ENCODE peak calls at places on chromosomes 11 and 22, in six cellular contexts. K is lower lobe of right lung, Z is prostate gland, C is left ventricle myocardium inferior, M is OCI-LY7, R is breast epithelium. F is an unnamed sample.
A peak's percentile ranks its signal among the peaks of the same experiment; 100 is the strongest.

GRCh38 chr11:909406-909805 is 1.2 kb downstream of the CHID1 start:
- DNase-seq in K (no peak), Z (no peak), C (no peak), M (no peak), R (no peak), F (no peak)

GRCh38 chr22:47567126-47567730 is 804.8 kb downstream of the TBC1D22A start:
- DNase-seq in K (no peak), Z (no peak), C (no peak), M (no peak), R (no peak), F (peak; percentile 39)

GRCh38 chr11:10943968-10944367 is 86.1 kb upstream of the ZBED5 start:
- DNase-seq in K (no peak), Z (no peak), C (no peak), M (no peak), R (no peak), F (no peak)

GRCh38 chr11:4181780-4182721 is 87.5 kb downstream of the RRM1 start:
- DNase-seq in K (peak; percentile 68), Z (peak; percentile 60), C (peak; percentile 49), M (peak; percentile 66), R (no peak), F (peak; percentile 77)

GRCh38 chr11:62645660-62645933 is 816 bp downstream of the GANAB start:
- DNase-seq in K (no peak), Z (no peak), C (no peak), M (peak; percentile 27), R (no peak), F (no peak)

GRCh38 chr11:121249039-121249663 is 43.4 kb upstream of the SC5D start:
- DNase-seq in K (no peak), Z (no peak), C (no peak), M (peak; percentile 69), R (no peak), F (no peak)

GRCh38 chr22:31122532-31123291 is at the start of gene INPP5J:
- DNase-seq in K (peak; percentile 43), Z (peak; percentile 55), C (peak; percentile 59), M (no peak), R (no peak), F (no peak)

GRCh38 chr11:104968365-104968855 is at the start of gene CASP4:
- DNase-seq in K (no peak), Z (peak; percentile 55), C (no peak), M (peak; percentile 2), R (no peak), F (no peak)

GRCh38 chr11:35013514-35014191 is 97.2 kb downstream of the PDHX start:
- DNase-seq in K (no peak), Z (no peak), C (no peak), M (no peak), R (no peak), F (no peak)

GRCh38 chr22:35334010-35334409 is 34.3 kb downstream of the TOM1 start:
- DNase-seq in K (no peak), Z (no peak), C (no peak), M (no peak), R (no peak), F (no peak)

GRCh38 chr22:35330258-35330861 is 30.7 kb downstream of the TOM1 start:
- DNase-seq in K (peak; percentile 87), Z (peak; percentile 60), C (peak; percentile 90), M (peak; percentile 54), R (no peak), F (peak; percentile 91)

GRCh38 chr22:35335936-35336781 is 36.5 kb downstream of the TOM1 start:
- DNase-seq in K (no peak), Z (no peak), C (peak; percentile 69), M (no peak), R (no peak), F (no peak)

GRCh38 chr22:35335468-35335867 is 35.8 kb downstream of the TOM1 start:
- DNase-seq in K (no peak), Z (no peak), C (no peak), M (no peak), R (no peak), F (no peak)

GRCh38 chr22:35333220-35333619 is 33.5 kb downstream of the TOM1 start:
- DNase-seq in K (no peak), Z (no peak), C (no peak), M (no peak), R (no peak), F (no peak)
- H3K36me3 ChIP-seq in K (peaks cover 94% of the 10 kb centered on the region), Z (peaks cover 26% of the 10 kb centered on the region), C (peaks cover 84% of the 10 kb centered on the region), M (peaks cover 11% of the 10 kb centered on the region), R (peaks cover 9% of the 10 kb centered on the region), F (no peaks in the 10 kb centered on the region)

GRCh38 chr11:48077251-48077650 is 96.9 kb downstream of the PTPRJ start:
- DNase-seq in K (no peak), Z (no peak), C (no peak), M (no peak), R (no peak), F (no peak)

GRCh38 chr11:48073031-48073861 is 92.9 kb downstream of the PTPRJ start:
- DNase-seq in K (no peak), Z (no peak), C (no peak), M (no peak), R (no peak), F (no peak)

GRCh38 chr11:48075637-48076036 is 95.3 kb downstream of the PTPRJ start:
- DNase-seq in K (no peak), Z (no peak), C (no peak), M (no peak), R (no peak), F (no peak)

GRCh38 chr11:48078661-48079060 is 98.3 kb downstream of the PTPRJ start:
- DNase-seq in K (no peak), Z (no peak), C (no peak), M (no peak), R (no peak), F (no peak)

GRCh38 chr11:48074425-48075181 is 94.2 kb downstream of the PTPRJ start:
- DNase-seq in K (no peak), Z (no peak), C (no peak), M (peak; percentile 56), R (no peak), F (no peak)
- H3K27ac ChIP-seq in K (no peak overlapping the region), Z (no peak overlapping the region), C (no peak overlapping the region), M (no peak overlapping the region), R (no peak overlapping the region), F (no peak overlapping the region)

GRCh38 chr22:50423956-50424355 is 50.9 kb downstream of the SBF1 start:
- DNase-seq in K (no peak), Z (no peak), C (no peak), M (no peak), R (no peak), F (no peak)

GRCh38 chr22:50420015-50420414 is 54.8 kb downstream of the SBF1 start:
- DNase-seq in K (no peak), Z (no peak), C (no peak), M (no peak), R (no peak), F (no peak)

GRCh38 chr22:50422961-50423815 is 51.6 kb downstream of the SBF1 start:
- DNase-seq in K (no peak), Z (no peak), C (no peak), M (no peak), R (no peak), F (no peak)

GRCh38 chr22:50420581-50420980 is 54.3 kb downstream of the SBF1 start:
- DNase-seq in K (no peak), Z (no peak), C (no peak), M (no peak), R (no peak), F (no peak)

DNA sequence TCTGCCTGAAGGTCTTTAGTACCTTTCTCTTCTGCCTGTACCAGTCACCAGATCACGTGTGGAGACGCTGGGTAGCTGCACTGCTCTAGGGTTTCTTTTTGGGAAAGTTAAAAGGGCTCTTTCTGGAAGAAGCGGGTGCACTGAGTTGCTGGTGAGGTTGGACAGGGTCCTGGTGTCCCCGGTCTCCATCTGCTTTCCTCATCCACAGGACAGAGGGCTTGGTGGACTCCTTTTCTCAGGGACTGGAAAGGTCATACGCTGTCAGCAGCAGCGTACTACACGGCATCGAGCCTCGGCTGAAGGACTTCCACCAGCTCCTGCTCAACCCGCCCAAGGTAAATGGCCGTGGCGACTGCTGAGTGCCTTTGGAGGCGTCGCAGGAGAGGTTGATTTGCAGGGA is 52.8 kb downstream of the SBF1 start:
- DNase-seq in K (no peak), Z (no peak), C (no peak), M (no peak), R (no peak), F (no peak)
- H3K36me3 ChIP-seq in K (peaks cover 99% of the 10 kb centered on the region), Z (peaks cover 34% of the 10 kb centered on the region), C (peaks cover 99% of the 10 kb centered on the region), M (peaks cover 86% of the 10 kb centered on the region), R (peaks cover 8% of the 10 kb centered on the region), F (peaks cover 21% of the 10 kb centered on the region)

DNA sequence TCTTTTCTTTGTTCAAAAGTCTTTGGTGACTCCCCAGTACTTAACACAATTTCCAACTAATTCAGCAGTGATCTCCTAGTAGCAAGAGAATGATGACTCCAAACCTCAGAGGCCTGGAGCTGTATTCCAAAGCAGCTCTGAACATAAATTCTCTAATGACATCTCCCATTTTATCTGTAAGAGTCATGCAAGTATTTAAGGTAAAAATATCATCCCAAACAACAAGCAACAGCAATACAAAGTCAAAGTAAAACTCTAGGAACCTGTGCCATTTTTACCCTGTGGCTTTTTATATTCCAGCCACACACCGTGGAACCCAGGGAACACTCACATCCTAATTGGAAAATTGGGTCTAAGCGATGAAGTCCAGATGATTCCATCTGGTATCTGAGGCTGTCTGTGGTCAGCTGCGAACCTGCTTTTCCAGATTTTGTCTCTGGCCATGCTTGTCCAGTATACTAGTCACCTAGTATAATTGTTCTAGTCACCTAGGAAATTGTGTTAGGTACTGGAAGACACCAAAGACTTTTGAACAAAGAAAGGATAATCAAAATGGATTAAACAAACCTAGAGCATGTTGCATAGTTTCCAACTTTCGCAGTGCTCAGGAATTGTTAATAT is 92.3 kb upstream of the SLC25A18 start:
- DNase-seq in K (no peak), Z (no peak), C (no peak), M (no peak), R (no peak), F (no peak)
- H3K27ac ChIP-seq in K (no peak overlapping the region), Z (no peak overlapping the region), C (no peak overlapping the region), M (no peak overlapping the region), R (no peak overlapping the region), F (no peak overlapping the region)

F was measured in aorta.